ENCODE peak calls at places on chromosomes 6 and 20, in five cellular contexts. Z, N, O, P and K are unnamed samples. For H3K4me1, the result is how much of the 10 kb centered on the place peaks cover.

GRCh38 chr20:45835230-45836224 is 1.9 kb downstream of the SNX21 start:
- DNase-seq in O (peak), N (peak), P (no peak), Z (no peak), K (no peak)

GRCh38 chr6:56357616-56358373 is 110.4 kb upstream of the COL21A1 start:
- DNase-seq in P (no peak), Z (no peak), O (no peak), N (no peak), K (no peak)

GRCh38 chr20:32509639-32510066 is 75.5 kb downstream of the NOL4L start:
- DNase-seq in N (no peak), Z (no peak), P (peak), O (no peak), K (no peak)

GRCh38 chr6:145442110-145442509 is 293.2 kb downstream of the EPM2A start:
- DNase-seq in Z (no peak), N (no peak), O (no peak), P (no peak), K (no peak)

GRCh38 chr6:127520061-127520460 is 926 bp upstream of the MTCL3 start:
- DNase-seq in P (no peak), O (no peak), N (no peak), Z (peak), K (no peak)

GRCh38 chr6:119308048-119308570 is 41.5 kb downstream of the MAN1A1 start:
- DNase-seq in O (no peak), N (no peak), P (peak), Z (no peak), K (no peak)

GRCh38 chr6:42315991-42316378 is 98.3 kb upstream of the MRPS10 start:
- DNase-seq in P (peak), O (no peak), Z (no peak), N (no peak), K (no peak)

GRCh38 chr6:152696543-152696942 is 1.2 kb upstream of the MYCT1 start:
- DNase-seq in Z (no peak), N (no peak), O (no peak), P (peak), K (no peak)

GRCh38 chr6:82978362-82978945 is 87.2 kb downstream of the UBE3D start:
- DNase-seq in Z (no peak), N (no peak), O (no peak), P (no peak), K (no peak)

DNA sequence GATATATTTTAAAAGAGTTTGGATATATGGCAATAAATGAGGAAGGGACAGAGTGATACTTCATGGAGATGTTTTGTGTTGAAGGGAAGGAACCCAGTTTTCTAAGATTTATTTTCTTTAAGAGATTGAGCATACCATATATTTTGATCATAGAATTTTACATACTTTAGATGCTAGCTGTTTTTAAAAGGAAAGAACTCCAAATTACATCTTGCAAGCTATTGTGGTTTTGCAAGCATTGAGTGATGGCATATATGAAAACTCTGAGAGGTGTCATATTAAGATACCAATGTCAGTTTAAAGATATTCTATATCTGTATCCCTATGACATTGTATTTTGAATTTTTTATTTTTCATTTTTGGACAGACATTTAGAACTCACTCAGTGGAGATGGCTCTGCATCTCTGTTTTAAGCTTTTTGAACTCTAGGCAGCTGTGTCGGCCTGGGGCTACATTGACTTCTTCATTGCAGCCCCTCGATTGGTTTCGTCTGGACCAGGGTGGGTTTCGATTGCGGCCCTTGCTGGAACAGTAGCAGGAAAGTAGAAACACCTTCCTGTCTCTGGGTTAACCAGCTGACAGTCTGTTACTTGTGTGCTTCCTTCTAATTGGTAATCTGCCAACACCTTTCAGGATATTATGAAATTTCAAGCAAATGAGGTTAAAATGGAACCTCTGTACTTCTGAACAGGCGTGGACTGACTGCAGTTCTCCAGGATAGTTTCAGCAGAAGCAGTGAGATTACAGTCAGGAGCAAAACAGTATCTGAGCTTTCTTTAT is 14.0 kb downstream of the IGF2R start:
- DNase-seq in P (peak), N (no peak), O (no peak), Z (no peak), K (no peak)
- H3K4me1 ChIP-seq in P (under half), N (half or more), O (half or more), Z (under half), K (under half)

GRCh38 chr6:36662827-36663256 is 15.7 kb upstream of the CDKN1A start:
- DNase-seq in N (no peak), P (no peak), O (no peak), Z (no peak), K (no peak)
- H3K4me1 ChIP-seq in N (under half), P (under half), O (under half), Z (under half), K (under half)

GRCh38 chr20:38271609-38272120 is 11.1 kb upstream of the KIAA1755 start:
- DNase-seq in P (no peak), Z (no peak), O (no peak), N (no peak), K (no peak)

GRCh38 chr20:38270869-38271608 is 10.5 kb upstream of the KIAA1755 start:
- DNase-seq in Z (no peak), P (peak), N (peak), O (peak), K (no peak)

GRCh38 chr20:38272398-38272797 is 11.9 kb upstream of the KIAA1755 start:
- DNase-seq in Z (no peak), P (peak), N (no peak), O (no peak), K (no peak)

GRCh38 chr20:38275815-38276550 is 15.4 kb upstream of the KIAA1755 start:
- DNase-seq in P (peak), O (no peak), Z (no peak), N (no peak), K (no peak)

DNA sequence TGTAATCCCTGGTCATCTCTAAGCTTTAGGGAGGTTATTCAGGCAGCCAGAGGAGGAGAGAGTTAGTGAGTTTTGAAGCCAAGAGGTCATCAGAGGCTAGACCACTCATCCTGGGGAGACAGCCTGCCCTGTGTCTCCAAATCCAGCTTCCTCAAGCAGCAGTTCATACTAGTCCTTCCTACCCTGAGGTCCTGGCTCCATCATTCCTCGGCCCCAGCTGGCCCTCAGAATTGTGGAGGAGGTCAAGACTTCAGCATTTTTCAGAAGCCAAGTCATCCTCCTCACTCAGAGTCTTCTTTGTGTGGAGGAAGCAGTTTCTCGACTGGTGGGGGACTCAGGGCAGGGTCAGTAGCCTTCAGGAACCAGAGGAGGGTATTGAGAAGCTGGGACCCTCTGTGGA is 12.4 kb upstream of the KIAA1755 start:
- DNase-seq in Z (no peak), P (peak), N (no peak), O (peak), K (no peak)
- H3K4me1 ChIP-seq in Z (under half), P (under half), N (under half), O (under half), K (under half)

GRCh38 chr20:63957004-63957689 is 931 bp upstream of the UCKL1 start:
- DNase-seq in Z (no peak), O (peak), N (peak), P (peak), K (peak)
- H3K4me1 ChIP-seq in Z (under half), O (half or more), N (under half), P (under half), K (under half)

GRCh38 chr6:129696843-129697242 is 13.1 kb downstream of the ARHGAP18 start:
- DNase-seq in O (no peak), N (no peak), P (no peak), Z (no peak), K (no peak)

GRCh38 chr6:129697788-129698187 is 12.2 kb downstream of the ARHGAP18 start:
- DNase-seq in N (no peak), P (no peak), Z (no peak), O (no peak), K (no peak)

GRCh38 chr6:129695373-129696027 is 14.5 kb downstream of the ARHGAP18 start:
- DNase-seq in O (no peak), P (no peak), Z (no peak), N (no peak), K (no peak)

GRCh38 chr6:129694036-129694435 is 15.9 kb downstream of the ARHGAP18 start:
- DNase-seq in Z (no peak), N (no peak), O (no peak), P (no peak), K (no peak)

DNA sequence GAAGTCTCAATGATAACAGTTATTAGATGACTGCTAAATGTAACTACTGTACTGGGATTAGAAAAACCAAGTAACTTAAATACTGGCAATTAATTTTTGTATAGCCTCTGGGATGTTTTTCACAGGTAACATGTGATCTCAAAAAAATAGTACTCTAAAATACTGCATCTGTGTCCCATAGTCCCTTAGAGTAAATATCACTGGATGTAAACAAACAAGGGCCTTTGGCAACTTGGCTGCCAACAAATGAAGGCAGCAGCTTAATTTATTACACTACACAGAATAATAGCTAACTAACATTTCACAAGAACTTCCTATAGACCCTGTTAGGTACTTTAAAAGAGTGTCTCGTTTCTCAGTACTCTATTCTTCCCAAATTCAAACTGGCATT is 14.0 kb downstream of the ARHGAP18 start:
- DNase-seq in P (no peak), Z (no peak), O (no peak), N (no peak), K (no peak)
- H3K4me1 ChIP-seq in P (under half), Z (under half), O (under half), N (half or more), K (under half)

DNA sequence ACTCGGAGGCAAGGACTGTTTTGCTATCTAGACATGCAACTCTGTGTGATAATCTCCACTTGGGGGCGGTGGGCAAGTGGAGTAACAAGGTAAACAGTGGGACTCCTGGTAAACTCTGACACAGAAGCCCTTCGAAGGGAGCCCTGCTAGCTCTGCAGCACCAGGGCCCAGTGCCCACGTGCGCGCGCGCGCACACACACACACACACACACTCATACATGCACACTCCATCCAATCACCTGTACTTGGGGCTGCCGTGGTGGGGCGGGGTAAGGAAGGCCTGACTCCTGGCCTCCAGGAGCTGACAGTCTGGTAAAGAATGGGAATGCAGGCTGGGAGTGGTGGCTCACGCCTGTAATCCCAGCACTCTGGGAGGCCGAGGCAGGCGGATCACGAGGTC is 36.4 kb downstream of the TAF4 start:
- DNase-seq in P (no peak), O (no peak), Z (no peak), N (peak), K (no peak)
- H3K4me1 ChIP-seq in P (under half), O (under half), Z (under half), N (under half), K (under half)

DNA sequence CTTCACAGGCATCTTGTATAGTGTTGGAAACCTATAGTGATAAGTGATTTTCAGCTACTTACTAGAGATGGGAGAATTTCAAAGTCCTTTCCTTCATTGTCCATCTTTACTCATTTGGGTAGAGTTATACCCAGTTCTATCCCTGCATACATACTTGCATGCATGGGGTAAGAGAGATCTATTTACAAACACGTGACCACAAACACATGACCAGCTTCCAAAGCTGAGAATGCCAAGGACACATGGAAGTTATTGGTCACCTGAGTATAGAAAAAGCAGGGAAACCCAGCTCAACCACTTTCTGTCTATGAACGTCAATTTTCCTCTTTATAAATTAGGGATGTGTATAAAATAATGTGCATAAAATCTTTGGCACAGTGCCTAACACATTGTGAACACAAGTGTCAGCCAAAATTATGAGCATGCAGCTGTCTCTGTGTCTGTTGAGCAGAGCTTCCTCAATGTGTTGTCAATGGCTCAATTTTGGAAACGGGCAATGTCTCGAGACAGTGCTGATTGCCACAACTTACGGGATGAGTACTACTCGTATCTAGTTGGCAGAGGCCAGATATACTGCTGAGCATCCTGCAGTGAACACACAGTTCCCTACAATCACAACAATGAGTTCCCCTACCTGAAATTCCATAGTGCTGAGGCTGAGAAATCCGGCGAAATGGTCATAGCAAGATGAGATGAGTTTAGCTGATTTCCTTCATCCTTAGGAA is 44.9 kb downstream of the TPD52L1 start:
- DNase-seq in P (no peak), Z (no peak), O (no peak), N (no peak), K (no peak)
- H3K4me1 ChIP-seq in P (under half), Z (under half), O (half or more), N (half or more), K (under half)